ENCODE peak calls at places on chromosome 12, in four cellular contexts. One of them, this sample, is unnamed.

GRCh38 chr12:112627851-112628250 is 163.7 kb upstream of the RPH3A start:
- DNase-seq in GM12878: no peak
- DNase-seq in esophagus muscularis mucosa: no peak
- DNase-seq in endodermal cell: no peak
- DNase-seq in this sample: no peak

GRCh38 chr12:103877934-103878510 is 37.0 kb upstream of the NT5DC3 start:
- DNase-seq in GM12878: peak; percentile 49
- DNase-seq in esophagus muscularis mucosa: no peak
- DNase-seq in endodermal cell: peak; percentile 89
- DNase-seq in this sample: peak; percentile 43

GRCh38 chr12:50390284-50390683 is 6.1 kb downstream of the FAM186A start:
- DNase-seq in GM12878: no peak
- DNase-seq in esophagus muscularis mucosa: no peak
- DNase-seq in endodermal cell: no peak
- DNase-seq in this sample: no peak

GRCh38 chr12:3351731-3352130 is 139.3 kb upstream of the PRMT8 start:
- DNase-seq in GM12878: no peak
- DNase-seq in esophagus muscularis mucosa: no peak
- DNase-seq in endodermal cell: no peak
- DNase-seq in this sample: no peak

GRCh38 chr12:82876075-82876474 is 189.4 kb downstream of the TMTC2 start:
- DNase-seq in GM12878: no peak
- DNase-seq in esophagus muscularis mucosa: no peak
- DNase-seq in endodermal cell: no peak
- DNase-seq in this sample: no peak

GRCh38 chr12:98373019-98373554 is 142.3 kb upstream of the TMPO start:
- DNase-seq in GM12878: no peak
- DNase-seq in esophagus muscularis mucosa: no peak
- DNase-seq in endodermal cell: peak; percentile 66
- DNase-seq in this sample: no peak

GRCh38 chr12:43655586-43655985 is 103.0 kb downstream of the PUS7L start:
- DNase-seq in GM12878: no peak
- DNase-seq in esophagus muscularis mucosa: no peak
- DNase-seq in endodermal cell: no peak
- DNase-seq in this sample: no peak

GRCh38 chr12:27472604-27473003 is 26.1 kb downstream of the SMCO2 start:
- DNase-seq in GM12878: no peak
- DNase-seq in esophagus muscularis mucosa: no peak
- DNase-seq in endodermal cell: no peak
- DNase-seq in this sample: no peak

GRCh38 chr12:8609061-8609570 is 3.5 kb downstream of the AICDA start:
- DNase-seq in GM12878: no peak
- DNase-seq in esophagus muscularis mucosa: no peak
- DNase-seq in endodermal cell: peak; percentile 78
- DNase-seq in this sample: no peak

GRCh38 chr12:3122841-3123678 is 45.9 kb downstream of the TSPAN9 start:
- DNase-seq in GM12878: no peak
- DNase-seq in esophagus muscularis mucosa: no peak
- DNase-seq in endodermal cell: peak; percentile 68
- DNase-seq in this sample: no peak

GRCh38 chr12:108702534-108702933 is 28.8 kb downstream of the CORO1C start:
- DNase-seq in GM12878: no peak
- DNase-seq in esophagus muscularis mucosa: peak; percentile 64
- DNase-seq in endodermal cell: no peak
- DNase-seq in this sample: no peak

GRCh38 chr12:22981711-22982110 is 356.7 kb downstream of the ETNK1 start:
- DNase-seq in GM12878: no peak
- DNase-seq in esophagus muscularis mucosa: no peak
- DNase-seq in endodermal cell: no peak
- DNase-seq in this sample: no peak

GRCh38 chr12:39235990-39236767 is 206.7 kb downstream of the KIF21A start:
- DNase-seq in GM12878: no peak
- DNase-seq in esophagus muscularis mucosa: no peak
- DNase-seq in endodermal cell: no peak
- DNase-seq in this sample: no peak

GRCh38 chr12:44812062-44812461 is 64.1 kb downstream of the NELL2 start:
- DNase-seq in GM12878: no peak
- DNase-seq in esophagus muscularis mucosa: no peak
- DNase-seq in endodermal cell: peak; percentile 56
- DNase-seq in this sample: no peak

GRCh38 chr12:4379410-4379809 is at the start of gene FGF23:
- DNase-seq in GM12878: no peak
- DNase-seq in esophagus muscularis mucosa: peak; percentile 90
- DNase-seq in endodermal cell: peak; percentile 96
- DNase-seq in this sample: no peak

GRCh38 chr12:122411537-122411936 is 10.9 kb downstream of the CLIP1 start:
- DNase-seq in GM12878: no peak
- DNase-seq in esophagus muscularis mucosa: no peak
- DNase-seq in endodermal cell: no peak
- DNase-seq in this sample: no peak

GRCh38 chr12:120252071-120252906 is 13.2 kb downstream of the PXN start:
- DNase-seq in GM12878: no peak
- DNase-seq in esophagus muscularis mucosa: no peak
- DNase-seq in endodermal cell: no peak
- DNase-seq in this sample: no peak

GRCh38 chr12:108063192-108063591 is 65.9 kb upstream of the WSCD2 start:
- DNase-seq in GM12878: no peak
- DNase-seq in esophagus muscularis mucosa: no peak
- DNase-seq in endodermal cell: peak; percentile 75
- DNase-seq in this sample: no peak

GRCh38 chr12:64387201-64387816 is 3.2 kb downstream of the C12orf56 start:
- DNase-seq in GM12878: no peak
- DNase-seq in esophagus muscularis mucosa: no peak
- DNase-seq in endodermal cell: peak; percentile 14
- DNase-seq in this sample: no peak

GRCh38 chr12:11171953-11172675 is 1.1 kb downstream of the SMIM10L1 start:
- DNase-seq in GM12878: no peak
- DNase-seq in esophagus muscularis mucosa: no peak
- DNase-seq in endodermal cell: no peak
- DNase-seq in this sample: no peak

GRCh38 chr12:71661977-71662522 is 1.6 kb downstream of the ZFC3H1 start:
- DNase-seq in GM12878: no peak
- DNase-seq in esophagus muscularis mucosa: no peak
- DNase-seq in endodermal cell: no peak
- DNase-seq in this sample: no peak

GRCh38 chr12:126858586-126858985 is 1408.4 kb upstream of the TMEM132C start:
- DNase-seq in GM12878: no peak
- DNase-seq in esophagus muscularis mucosa: no peak
- DNase-seq in endodermal cell: no peak
- DNase-seq in this sample: no peak

GRCh38 chr12:108753969-108754368 is 22.7 kb upstream of the CORO1C start:
- DNase-seq in GM12878: no peak
- DNase-seq in esophagus muscularis mucosa: no peak
- DNase-seq in endodermal cell: no peak
- DNase-seq in this sample: no peak

GRCh38 chr12:15216036-15216889 is 5.0 kb downstream of the RERG start:
- DNase-seq in GM12878: no peak
- DNase-seq in esophagus muscularis mucosa: no peak
- DNase-seq in endodermal cell: no peak
- DNase-seq in this sample: no peak

GRCh38 chr12:94100254-94100653 is 48.1 kb upstream of the PLXNC1 start:
- DNase-seq in GM12878: no peak
- DNase-seq in esophagus muscularis mucosa: no peak
- DNase-seq in endodermal cell: peak; percentile 85
- DNase-seq in this sample: no peak

GRCh38 chr12:61525331-61525730 is 734.9 kb upstream of the USP15 start:
- DNase-seq in GM12878: no peak
- DNase-seq in esophagus muscularis mucosa: no peak
- DNase-seq in endodermal cell: no peak
- DNase-seq in this sample: no peak

GRCh38 chr12:49059063-49059384 is 1.6 kb downstream of the KMT2D start:
- DNase-seq in GM12878: no peak
- DNase-seq in esophagus muscularis mucosa: no peak
- DNase-seq in endodermal cell: no peak
- DNase-seq in this sample: no peak

GRCh38 chr12:92146497-92146828 is 817 bp upstream of the BTG1 start:
- DNase-seq in GM12878: no peak
- DNase-seq in esophagus muscularis mucosa: no peak
- DNase-seq in endodermal cell: no peak
- DNase-seq in this sample: no peak

GRCh38 chr12:16350682-16351081 is 3.2 kb downstream of the MGST1 start:
- DNase-seq in GM12878: no peak
- DNase-seq in esophagus muscularis mucosa: no peak
- DNase-seq in endodermal cell: no peak
- DNase-seq in this sample: no peak

GRCh38 chr12:13562915-13563742 is 366.6 kb downstream of the EMP1 start:
- DNase-seq in GM12878: no peak
- DNase-seq in esophagus muscularis mucosa: no peak
- DNase-seq in endodermal cell: no peak
- DNase-seq in this sample: peak; percentile 5

GRCh38 chr12:1080520-1081223 is 89.6 kb downstream of the ERC1 start:
- DNase-seq in GM12878: peak; percentile 48
- DNase-seq in esophagus muscularis mucosa: no peak
- DNase-seq in endodermal cell: no peak
- DNase-seq in this sample: peak; percentile 36

GRCh38 chr12:114668905-114669304 is 15.1 kb downstream of the TBX3 start:
- DNase-seq in GM12878: no peak
- DNase-seq in esophagus muscularis mucosa: no peak
- DNase-seq in endodermal cell: no peak
- DNase-seq in this sample: no peak

GRCh38 chr12:114671321-114671663 is 12.7 kb downstream of the TBX3 start:
- DNase-seq in GM12878: no peak
- DNase-seq in esophagus muscularis mucosa: no peak
- DNase-seq in endodermal cell: no peak
- DNase-seq in this sample: no peak

GRCh38 chr12:114668151-114668891 is 15.7 kb downstream of the TBX3 start:
- DNase-seq in GM12878: no peak
- DNase-seq in esophagus muscularis mucosa: no peak
- DNase-seq in endodermal cell: peak; percentile 97
- DNase-seq in this sample: no peak

GRCh38 chr12:114670257-114670955 is 13.6 kb downstream of the TBX3 start:
- DNase-seq in GM12878: no peak
- DNase-seq in esophagus muscularis mucosa: no peak
- DNase-seq in endodermal cell: no peak
- DNase-seq in this sample: no peak

GRCh38 chr12:114669501-114670256 is 14.3 kb downstream of the TBX3 start:
- DNase-seq in GM12878: no peak
- DNase-seq in esophagus muscularis mucosa: no peak
- DNase-seq in endodermal cell: peak; percentile 75
- DNase-seq in this sample: no peak
- H3K4me3 ChIP-seq in GM12878: no peak overlapping the region
- H3K4me3 ChIP-seq in esophagus muscularis mucosa: peak overlapping the region; percentile 52
- H3K4me3 ChIP-seq in endodermal cell: peak overlapping the region; percentile 65
- H3K4me3 ChIP-seq in this sample: no peak overlapping the region

GRCh38 chr12:114412307-114412706 is 6.4 kb upstream of the TBX5 start:
- DNase-seq in GM12878: no peak
- DNase-seq in esophagus muscularis mucosa: no peak
- DNase-seq in endodermal cell: peak; percentile 72
- DNase-seq in this sample: no peak
- H3K27me3 ChIP-seq in GM12878: peaks cover 28% of the 10 kb centered on the region
- H3K27me3 ChIP-seq in esophagus muscularis mucosa: no peaks in the 10 kb centered on the region
- H3K27me3 ChIP-seq in endodermal cell: peaks cover 100% of the 10 kb centered on the region
- H3K27me3 ChIP-seq in this sample: no peaks in the 10 kb centered on the region

GRCh38 chr12:106669216-106669615 is 86.4 kb downstream of the RFX4 start:
- DNase-seq in GM12878: no peak
- DNase-seq in esophagus muscularis mucosa: peak; percentile 55
- DNase-seq in endodermal cell: peak; percentile 28
- DNase-seq in this sample: no peak

GRCh38 chr12:106657499-106657898 is 74.7 kb downstream of the RFX4 start:
- DNase-seq in GM12878: no peak
- DNase-seq in esophagus muscularis mucosa: no peak
- DNase-seq in endodermal cell: no peak
- DNase-seq in this sample: no peak

DNA sequence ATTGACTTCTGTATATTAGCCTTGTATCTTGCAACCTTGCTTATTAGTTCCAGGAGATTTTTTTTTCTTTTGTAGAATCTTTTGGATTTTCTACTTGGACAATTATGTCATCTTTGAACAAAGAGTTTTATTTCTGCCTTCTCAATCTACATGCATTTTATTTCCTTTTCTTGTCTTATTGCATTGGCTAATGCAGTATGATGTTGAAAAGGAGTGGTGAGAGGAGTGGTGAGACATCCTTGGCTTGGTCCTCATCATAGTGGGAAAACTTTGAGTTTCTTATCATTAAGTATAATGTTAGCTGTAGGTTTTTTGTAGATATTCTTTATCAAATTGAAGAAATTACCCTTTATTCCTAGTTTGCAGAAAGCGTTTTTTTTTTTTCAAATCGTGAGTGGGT is 80.6 kb downstream of the RFX4 start:
- DNase-seq in GM12878: no peak
- DNase-seq in esophagus muscularis mucosa: no peak
- DNase-seq in endodermal cell: no peak
- DNase-seq in this sample: no peak
- H3K4me3 ChIP-seq in GM12878: no peak overlapping the region
- H3K4me3 ChIP-seq in esophagus muscularis mucosa: no peak overlapping the region
- H3K4me3 ChIP-seq in endodermal cell: no peak overlapping the region
- H3K4me3 ChIP-seq in this sample: no peak overlapping the region

GRCh38 chr12:54000774-54001114 is 783 bp downstream of the HOXC9 start:
- DNase-seq in GM12878: no peak
- DNase-seq in esophagus muscularis mucosa: no peak
- DNase-seq in endodermal cell: no peak
- DNase-seq in this sample: no peak

GRCh38 chr12:54002915-54003339 is 3.0 kb downstream of the HOXC9 start:
- DNase-seq in GM12878: no peak
- DNase-seq in esophagus muscularis mucosa: no peak
- DNase-seq in endodermal cell: no peak
- DNase-seq in this sample: no peak

GRCh38 chr12:54000105-54000773 is at the start of gene HOXC9:
- DNase-seq in GM12878: no peak
- DNase-seq in esophagus muscularis mucosa: no peak
- DNase-seq in endodermal cell: peak; percentile 85
- DNase-seq in this sample: no peak

GRCh38 chr12:54002278-54002914 is 2.4 kb downstream of the HOXC9 start:
- DNase-seq in GM12878: no peak
- DNase-seq in esophagus muscularis mucosa: no peak
- DNase-seq in endodermal cell: no peak
- DNase-seq in this sample: no peak

DNA sequence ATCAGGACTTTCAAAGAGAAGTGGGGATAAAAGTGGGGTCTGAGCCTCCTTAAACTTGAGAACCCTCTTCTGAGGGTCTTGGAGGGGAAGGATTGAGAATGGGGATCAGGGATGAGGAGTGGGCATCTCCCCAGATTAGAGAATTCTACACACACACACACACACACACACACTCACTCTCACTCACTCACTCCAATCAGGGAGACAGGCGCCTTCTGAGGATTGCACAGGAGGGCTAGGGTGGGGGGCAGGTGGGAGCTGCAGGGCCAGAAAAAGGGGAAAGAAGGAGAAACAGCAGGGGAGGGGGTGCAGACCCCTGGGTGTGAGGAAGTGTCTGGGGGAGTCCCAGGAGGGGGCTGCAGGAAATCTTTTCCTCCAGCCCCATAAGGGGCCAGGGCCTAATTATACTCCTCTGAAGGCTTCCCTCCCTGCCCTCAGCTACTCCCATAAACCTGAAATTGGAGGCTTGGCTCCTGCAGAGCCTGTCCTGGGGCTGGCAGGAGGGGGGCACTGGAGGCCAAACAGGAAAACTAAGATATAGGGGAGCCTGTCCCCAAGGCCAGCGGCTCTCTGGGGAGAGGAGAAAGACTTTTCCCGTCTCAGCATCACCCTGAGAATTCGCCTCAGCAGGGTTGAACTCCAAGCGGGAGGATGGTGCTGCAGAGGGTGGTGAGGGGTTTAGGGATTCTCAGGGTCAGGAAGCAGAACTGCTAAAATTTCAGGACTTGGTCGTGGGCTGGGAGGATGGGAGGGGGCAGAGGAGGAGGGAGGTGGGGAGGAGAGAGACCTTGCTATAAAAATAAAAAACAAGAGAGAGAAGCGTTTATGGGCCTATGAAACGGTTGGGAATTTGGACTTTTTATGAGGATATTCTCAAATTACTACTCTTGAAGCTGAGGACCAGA is 1.6 kb downstream of the HOXC9 start:
- DNase-seq in GM12878: no peak
- DNase-seq in esophagus muscularis mucosa: no peak
- DNase-seq in endodermal cell: no peak
- DNase-seq in this sample: no peak
- H3K27me3 ChIP-seq in GM12878: peaks cover 41% of the 10 kb centered on the region
- H3K27me3 ChIP-seq in esophagus muscularis mucosa: peaks cover 95% of the 10 kb centered on the region
- H3K27me3 ChIP-seq in endodermal cell: peaks cover 100% of the 10 kb centered on the region
- H3K27me3 ChIP-seq in this sample: peaks cover 2% of the 10 kb centered on the region